ENCODE peak calls at places on chromosomes 2 and 18, in eight cellular contexts. A, H, G, C, K, L, Z and B are unnamed samples.

GRCh38 chr18:48657446-48658120 is 118.8 kb downstream of the CTIF start:
- DNase-seq in A (no peak), H (no peak), G (no peak), C (no peak), K (no peak), L (no peak), Z (no peak), B (no peak)

GRCh38 chr2:223526106-223526505 is 76.1 kb downstream of the SCG2 start:
- DNase-seq in A (no peak), H (no peak), G (no peak), C (no peak), K (no peak), L (no peak), Z (peak; percentile 64), B (no peak)

GRCh38 chr18:26386002-26386401 is 159.8 kb downstream of the TAF4B start:
- DNase-seq in A (peak; percentile 87), H (no peak), G (no peak), C (no peak), K (no peak), L (peak; percentile 46), Z (no peak), B (no peak)

GRCh38 chr2:70984576-70985282 is 6.3 kb downstream of the ANKRD53 start:
- DNase-seq in A (peak; percentile 58), H (peak; percentile 66), G (peak; percentile 89), C (no peak), K (peak; percentile 86), L (peak; percentile 37), Z (peak; percentile 27), B (peak; percentile 69)

GRCh38 chr2:169585673-169586072 is 1.5 kb downstream of the PPIG start:
- DNase-seq in A (peak; percentile 23), H (peak; percentile 24), G (no peak), C (no peak), K (no peak), L (no peak), Z (no peak), B (no peak)

GRCh38 chr2:26562811-26563645 is 78.1 kb downstream of the CIB4 start:
- DNase-seq in A (peak; percentile 41), H (no peak), G (peak; percentile 24), C (no peak), K (peak; percentile 88), L (no peak), Z (peak; percentile 29), B (peak; percentile 63)

GRCh38 chr2:12031871-12032270 is 285.4 kb downstream of the LPIN1 start:
- DNase-seq in A (no peak), H (no peak), G (no peak), C (no peak), K (no peak), L (no peak), Z (no peak), B (no peak)

GRCh38 chr2:31729442-31730092 is 148.8 kb upstream of the SRD5A2 start:
- DNase-seq in A (peak; percentile 7), H (peak; percentile 31), G (peak; percentile 64), C (no peak), K (no peak), L (peak; percentile 35), Z (peak; percentile 54), B (no peak)

GRCh38 chr2:189293164-189293563 is 113.6 kb upstream of the COL5A2 start:
- DNase-seq in A (no peak), H (no peak), G (no peak), C (no peak), K (no peak), L (peak; percentile 85), Z (no peak), B (no peak)

GRCh38 chr2:47173986-47174730 is 19.1 kb upstream of the STPG4 start:
- DNase-seq in A (peak; percentile 25), H (no peak), G (no peak), C (no peak), K (no peak), L (no peak), Z (no peak), B (no peak)

GRCh38 chr2:44171018-44171417 is 2.3 kb downstream of the PPM1B start:
- DNase-seq in A (peak; percentile 41), H (no peak), G (no peak), C (no peak), K (no peak), L (peak; percentile 58), Z (peak; percentile 44), B (no peak)

GRCh38 chr18:22609642-22610041 is 191.9 kb upstream of the CTAGE1 start:
- DNase-seq in A (peak; percentile 82), H (no peak), G (peak; percentile 65), C (no peak), K (no peak), L (peak; percentile 16), Z (no peak), B (peak; percentile 57)

GRCh38 chr2:210169871-210170441 is 1.3 kb downstream of the KANSL1L start:
- DNase-seq in A (peak; percentile 71), H (no peak), G (no peak), C (no peak), K (no peak), L (peak; percentile 79), Z (no peak), B (no peak)

GRCh38 chr2:172693037-172693436 is 42.6 kb upstream of the RAPGEF4 start:
- DNase-seq in A (peak; percentile 98), H (no peak), G (no peak), C (no peak), K (no peak), L (peak; percentile 99), Z (peak; percentile 91), B (peak; percentile 81)

DNA sequence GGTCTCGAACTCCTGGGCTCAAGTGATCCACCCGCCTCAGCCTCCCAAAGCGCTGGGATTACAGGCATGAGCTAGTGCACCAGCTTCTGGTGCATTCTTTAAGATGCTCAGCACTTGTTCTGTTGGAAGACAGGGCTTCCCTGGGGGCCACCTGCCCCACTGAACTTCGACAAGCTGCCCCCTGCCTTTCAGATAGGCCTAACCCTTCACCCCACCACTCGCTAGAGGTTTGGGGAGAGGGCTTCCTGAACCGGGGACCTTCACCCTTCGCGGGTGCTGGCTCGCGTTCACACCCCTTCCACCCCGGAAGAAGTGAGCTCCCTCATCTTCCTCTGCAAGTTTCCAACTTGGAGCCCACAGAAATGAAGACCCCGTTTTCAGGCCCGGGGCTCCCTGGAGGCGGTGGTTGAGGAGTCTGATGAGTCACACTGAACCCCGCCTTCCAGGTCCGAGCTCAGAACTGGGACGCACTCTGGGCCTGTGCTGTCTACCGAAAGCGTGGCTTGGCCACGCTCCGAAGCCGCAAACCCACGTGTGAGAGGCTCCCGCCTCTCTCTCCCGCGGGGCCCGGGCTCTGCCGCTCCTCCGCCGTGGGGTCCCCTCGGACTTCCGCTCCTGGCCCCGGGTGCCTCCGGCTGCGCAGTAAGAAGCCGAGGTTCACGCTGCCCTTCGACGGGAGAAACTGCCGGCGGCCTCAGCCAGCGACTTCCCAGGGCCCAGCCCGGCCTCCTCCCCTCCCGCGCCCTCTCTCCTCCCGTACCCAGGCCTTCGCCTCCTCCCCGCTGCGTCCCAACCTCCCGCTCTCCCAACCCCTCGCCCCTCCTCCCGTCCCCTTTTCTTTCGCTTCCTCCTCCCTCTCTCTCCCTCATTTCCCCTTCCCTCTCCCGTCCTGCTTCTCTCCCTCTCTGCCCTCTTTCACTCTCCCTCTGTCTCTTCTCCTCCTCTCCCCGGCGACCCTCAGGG is 47.5 kb upstream of the SP3 start:
- DNase-seq in A (peak; percentile 31), H (peak; percentile 18), G (peak; percentile 90), C (no peak), K (peak; percentile 94), L (no peak), Z (no peak), B (peak; percentile 57)
- H3K9ac ChIP-seq in A (peak overlapping the region; percentile 72), H (peak overlapping the region; percentile 69), G (no peak overlapping the region), C (no peak overlapping the region), K (peak overlapping the region; percentile 25), L (peak overlapping the region; percentile 79), Z (no peak overlapping the region), B (peak overlapping the region; percentile 49)

GRCh38 chr18:32930695-32931301 is 158.0 kb upstream of the KLHL14 start:
- DNase-seq in A (peak; percentile 47), H (peak; percentile 10), G (no peak), C (no peak), K (no peak), L (peak; percentile 60), Z (peak; percentile 2), B (no peak)
- TF ChIP-seq CTCF in A (peak; percentile 64), H (no peak), G (peak; percentile 86), C (no peak), K (peak; percentile 40), L (peak; percentile 65), Z (no peak), B (peak; percentile 31)

GRCh38 chr18:69102959-69103358 is 297.7 kb upstream of the DOK6 start:
- DNase-seq in A (no peak), H (no peak), G (no peak), C (no peak), K (no peak), L (peak; percentile 13), Z (peak; percentile 3), B (no peak)
- H3K9ac ChIP-seq in A (no peak overlapping the region), H (no peak overlapping the region), G (no peak overlapping the region), C (no peak overlapping the region), K (no peak overlapping the region), L (no peak overlapping the region), Z (no peak overlapping the region), B (no peak overlapping the region)

GRCh38 chr2:19543271-19544019 is 185.0 kb upstream of the OSR1 start:
- DNase-seq in A (no peak), H (no peak), G (no peak), C (no peak), K (no peak), L (peak; percentile 26), Z (no peak), B (no peak)

GRCh38 chr2:19544020-19544383 is 185.6 kb upstream of the OSR1 start:
- DNase-seq in A (no peak), H (no peak), G (no peak), C (no peak), K (no peak), L (no peak), Z (no peak), B (no peak)

GRCh38 chr2:19547321-19547720 is 188.9 kb upstream of the OSR1 start:
- DNase-seq in A (no peak), H (no peak), G (no peak), C (no peak), K (no peak), L (peak; percentile 26), Z (no peak), B (no peak)

GRCh38 chr2:19548116-19548515 is 189.7 kb upstream of the OSR1 start:
- DNase-seq in A (no peak), H (no peak), G (no peak), C (no peak), K (no peak), L (no peak), Z (no peak), B (no peak)

DNA sequence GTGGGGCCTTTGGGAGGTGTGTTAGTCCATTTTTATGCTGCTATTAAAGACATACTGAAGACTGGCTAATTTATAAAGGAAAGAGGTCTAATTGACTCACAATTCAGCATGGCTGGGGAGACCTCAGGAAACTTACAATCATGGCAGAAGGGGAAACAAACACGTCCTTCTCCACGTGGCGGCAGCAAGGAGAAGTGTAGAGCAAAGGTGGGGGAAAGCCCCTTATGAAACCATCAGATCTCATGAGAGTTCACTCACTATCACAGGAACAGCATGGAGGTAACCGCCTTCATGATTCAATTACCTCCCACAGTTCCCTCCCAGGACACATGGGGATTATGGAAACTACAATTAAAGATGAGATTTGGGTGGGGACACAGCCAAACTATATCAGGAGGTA is 187.1 kb upstream of the OSR1 start:
- DNase-seq in A (no peak), H (no peak), G (no peak), C (no peak), K (no peak), L (no peak), Z (no peak), B (no peak)
- TF ChIP-seq CTCF in A (no peak), H (no peak), G (peak; percentile 27), C (no peak), K (no peak), L (no peak), Z (no peak), B (no peak)